ENCODE peak calls at places on chromosomes 12 and 14, in seven cellular contexts. One of them, this sample, is unnamed.

GRCh38 chr14:94027566-94028449 is 1.7 kb downstream of the OTUB2 start:
- DNase-seq in HCT116: no peak
- DNase-seq in IMR-90: no peak
- DNase-seq in H9: no peak
- DNase-seq in OCI-LY7: no peak
- DNase-seq in Karpas-422: no peak
- DNase-seq in PC-9: peak; percentile 83
- DNase-seq in this sample: peak; percentile 52

GRCh38 chr12:123363385-123363742 is 1.3 kb downstream of the SBNO1 start:
- DNase-seq in PC-9: no peak
- DNase-seq in IMR-90: peak; percentile 7
- DNase-seq in Karpas-422: peak; percentile 75
- DNase-seq in HCT116: no peak
- DNase-seq in H9: no peak
- DNase-seq in OCI-LY7: peak; percentile 49
- DNase-seq in this sample: no peak

GRCh38 chr14:24952851-24953666 is 96.9 kb downstream of the STXBP6 start:
- DNase-seq in PC-9: no peak
- DNase-seq in Karpas-422: no peak
- DNase-seq in H9: peak; percentile 64
- DNase-seq in HCT116: no peak
- DNase-seq in IMR-90: peak; percentile 26
- DNase-seq in OCI-LY7: no peak
- DNase-seq in this sample: no peak

GRCh38 chr14:83164591-83164990 is 1630.9 kb upstream of the SEL1L start:
- DNase-seq in Karpas-422: no peak
- DNase-seq in OCI-LY7: no peak
- DNase-seq in PC-9: no peak
- DNase-seq in HCT116: no peak
- DNase-seq in IMR-90: no peak
- DNase-seq in H9: no peak
- DNase-seq in this sample: no peak

GRCh38 chr12:49339464-49339861 is 2.5 kb upstream of the C1QL4 start:
- DNase-seq in OCI-LY7: no peak
- DNase-seq in IMR-90: no peak
- DNase-seq in H9: no peak
- DNase-seq in HCT116: no peak
- DNase-seq in Karpas-422: no peak
- DNase-seq in PC-9: no peak
- DNase-seq in this sample: no peak

GRCh38 chr14:31457665-31458659 is 656 bp upstream of the DTD2 start:
- DNase-seq in H9: no peak
- DNase-seq in OCI-LY7: no peak
- DNase-seq in PC-9: no peak
- DNase-seq in IMR-90: no peak
- DNase-seq in Karpas-422: no peak
- DNase-seq in HCT116: no peak
- DNase-seq in this sample: no peak

GRCh38 chr12:131048611-131048990 is 94.9 kb downstream of the ADGRD1 start:
- DNase-seq in IMR-90: no peak
- DNase-seq in PC-9: no peak
- DNase-seq in OCI-LY7: no peak
- DNase-seq in Karpas-422: no peak
- DNase-seq in H9: no peak
- DNase-seq in HCT116: no peak
- DNase-seq in this sample: no peak

GRCh38 chr12:49537709-49538601 is 875 bp upstream of the KCNH3 start:
- DNase-seq in IMR-90: no peak
- DNase-seq in H9: peak; percentile 64
- DNase-seq in Karpas-422: peak; percentile 52
- DNase-seq in PC-9: no peak
- DNase-seq in HCT116: no peak
- DNase-seq in OCI-LY7: peak; percentile 32
- DNase-seq in this sample: no peak

GRCh38 chr12:120474092-120474960 is 4.8 kb upstream of the SRSF9 start:
- DNase-seq in IMR-90: peak; percentile 80
- DNase-seq in PC-9: peak; percentile 98
- DNase-seq in Karpas-422: no peak
- DNase-seq in H9: peak; percentile 43
- DNase-seq in HCT116: peak; percentile 80
- DNase-seq in OCI-LY7: no peak
- DNase-seq in this sample: peak; percentile 97

GRCh38 chr12:67034110-67034879 is 234.9 kb upstream of the CAND1 start:
- DNase-seq in Karpas-422: no peak
- DNase-seq in H9: no peak
- DNase-seq in IMR-90: peak; percentile 2
- DNase-seq in HCT116: no peak
- DNase-seq in PC-9: peak; percentile 80
- DNase-seq in OCI-LY7: no peak
- DNase-seq in this sample: peak; percentile 81

GRCh38 chr12:20757-21156 is 45.8 kb upstream of the IQSEC3 start:
- DNase-seq in IMR-90: no peak
- DNase-seq in PC-9: no peak
- DNase-seq in Karpas-422: no peak
- DNase-seq in OCI-LY7: no peak
- DNase-seq in HCT116: no peak
- DNase-seq in H9: no peak
- DNase-seq in this sample: no peak

GRCh38 chr12:66693901-66694513 is 15.1 kb upstream of the GRIP1 start:
- DNase-seq in PC-9: no peak
- DNase-seq in OCI-LY7: peak; percentile 94
- DNase-seq in H9: no peak
- DNase-seq in HCT116: peak; percentile 52
- DNase-seq in IMR-90: peak; percentile 69
- DNase-seq in Karpas-422: peak; percentile 94
- DNase-seq in this sample: peak; percentile 49

DNA sequence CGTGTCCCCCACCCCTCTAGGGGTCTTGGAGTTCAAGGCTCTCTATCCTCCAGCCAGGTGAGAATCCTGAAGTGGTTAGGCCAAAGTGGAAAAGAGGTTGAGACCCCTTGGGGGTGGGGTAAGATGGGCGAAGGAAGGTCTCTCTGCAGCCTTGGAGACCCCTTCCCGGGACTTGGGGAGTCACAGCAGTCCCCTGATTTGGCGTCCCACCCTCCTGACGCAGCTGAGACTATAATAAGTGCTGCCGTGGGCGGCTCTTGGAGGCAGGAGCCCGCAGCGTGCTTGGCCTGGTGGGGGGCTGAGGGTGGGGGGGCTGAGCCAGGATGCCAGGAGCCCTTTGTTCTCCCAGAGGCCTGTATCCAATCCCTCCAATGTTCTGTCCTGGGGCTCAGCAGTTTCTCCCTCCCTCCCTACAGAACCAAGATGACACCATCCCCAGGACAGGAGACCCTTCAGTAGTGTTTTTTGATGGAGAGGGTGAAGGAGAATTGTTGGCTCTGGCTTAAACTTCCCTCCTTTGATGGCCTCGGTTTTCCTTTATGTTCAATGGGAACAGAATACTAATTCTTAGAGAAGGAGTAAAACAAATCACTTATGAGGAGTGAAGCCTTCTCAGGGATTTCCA is 1.5 kb upstream of the AGAP2 start:
- DNase-seq in HCT116: no peak
- DNase-seq in H9: no peak
- DNase-seq in Karpas-422: no peak
- DNase-seq in OCI-LY7: no peak
- DNase-seq in PC-9: no peak
- DNase-seq in IMR-90: no peak
- DNase-seq in this sample: no peak
- H4K20me1 ChIP-seq in HCT116: no peaks in the 10 kb centered on the region
- H4K20me1 ChIP-seq in H9: peaks cover 2% of the 10 kb centered on the region
- H4K20me1 ChIP-seq in Karpas-422: no peaks in the 10 kb centered on the region
- H4K20me1 ChIP-seq in OCI-LY7: no peaks in the 10 kb centered on the region
- H4K20me1 ChIP-seq in PC-9: no peaks in the 10 kb centered on the region
- H4K20me1 ChIP-seq in IMR-90: peaks cover 3% of the 10 kb centered on the region
- H4K20me1 ChIP-seq in this sample: no peaks in the 10 kb centered on the region

GRCh38 chr12:20127401-20127800 is 240.9 kb upstream of the PDE3A start:
- DNase-seq in Karpas-422: no peak
- DNase-seq in H9: no peak
- DNase-seq in OCI-LY7: no peak
- DNase-seq in HCT116: no peak
- DNase-seq in PC-9: no peak
- DNase-seq in IMR-90: no peak
- DNase-seq in this sample: no peak

GRCh38 chr12:20125259-20125919 is 242.9 kb upstream of the PDE3A start:
- DNase-seq in PC-9: no peak
- DNase-seq in IMR-90: no peak
- DNase-seq in HCT116: no peak
- DNase-seq in Karpas-422: no peak
- DNase-seq in H9: no peak
- DNase-seq in OCI-LY7: no peak
- DNase-seq in this sample: no peak

GRCh38 chr12:20123465-20123864 is 244.9 kb upstream of the PDE3A start:
- DNase-seq in Karpas-422: no peak
- DNase-seq in H9: no peak
- DNase-seq in PC-9: no peak
- DNase-seq in HCT116: no peak
- DNase-seq in IMR-90: no peak
- DNase-seq in OCI-LY7: no peak
- DNase-seq in this sample: no peak

GRCh38 chr12:20132818-20133217 is 235.5 kb upstream of the PDE3A start:
- DNase-seq in PC-9: no peak
- DNase-seq in Karpas-422: no peak
- DNase-seq in IMR-90: no peak
- DNase-seq in H9: no peak
- DNase-seq in OCI-LY7: no peak
- DNase-seq in HCT116: no peak
- DNase-seq in this sample: no peak

GRCh38 chr12:20128926-20129325 is 239.4 kb upstream of the PDE3A start:
- DNase-seq in HCT116: no peak
- DNase-seq in OCI-LY7: no peak
- DNase-seq in PC-9: no peak
- DNase-seq in Karpas-422: no peak
- DNase-seq in IMR-90: peak; percentile 26
- DNase-seq in H9: no peak
- DNase-seq in this sample: no peak
- H3K4me1 ChIP-seq in HCT116: no peaks in the 10 kb centered on the region
- H3K4me1 ChIP-seq in OCI-LY7: no peaks in the 10 kb centered on the region
- H3K4me1 ChIP-seq in PC-9: no peaks in the 10 kb centered on the region
- H3K4me1 ChIP-seq in Karpas-422: no peaks in the 10 kb centered on the region
- H3K4me1 ChIP-seq in IMR-90: peaks cover 2% of the 10 kb centered on the region
- H3K4me1 ChIP-seq in H9: no peaks in the 10 kb centered on the region
- H3K4me1 ChIP-seq in this sample: no peaks in the 10 kb centered on the region

GRCh38 chr12:92136021-92136735 is 9.5 kb downstream of the BTG1 start:
- DNase-seq in OCI-LY7: no peak
- DNase-seq in Karpas-422: no peak
- DNase-seq in HCT116: no peak
- DNase-seq in PC-9: no peak
- DNase-seq in IMR-90: no peak
- DNase-seq in H9: no peak
- DNase-seq in this sample: no peak

GRCh38 chr12:92138626-92139025 is 7.0 kb downstream of the BTG1 start:
- DNase-seq in IMR-90: no peak
- DNase-seq in PC-9: no peak
- DNase-seq in H9: no peak
- DNase-seq in OCI-LY7: no peak
- DNase-seq in Karpas-422: no peak
- DNase-seq in HCT116: no peak
- DNase-seq in this sample: no peak

GRCh38 chr12:92134638-92135274 is 10.9 kb downstream of the BTG1 start:
- DNase-seq in IMR-90: peak; percentile 84
- DNase-seq in H9: no peak
- DNase-seq in PC-9: no peak
- DNase-seq in OCI-LY7: no peak
- DNase-seq in Karpas-422: no peak
- DNase-seq in HCT116: no peak
- DNase-seq in this sample: peak; percentile 79

GRCh38 chr12:92138144-92138543 is 7.5 kb downstream of the BTG1 start:
- DNase-seq in HCT116: no peak
- DNase-seq in Karpas-422: no peak
- DNase-seq in OCI-LY7: no peak
- DNase-seq in IMR-90: no peak
- DNase-seq in PC-9: no peak
- DNase-seq in H9: no peak
- DNase-seq in this sample: peak; percentile 81

DNA sequence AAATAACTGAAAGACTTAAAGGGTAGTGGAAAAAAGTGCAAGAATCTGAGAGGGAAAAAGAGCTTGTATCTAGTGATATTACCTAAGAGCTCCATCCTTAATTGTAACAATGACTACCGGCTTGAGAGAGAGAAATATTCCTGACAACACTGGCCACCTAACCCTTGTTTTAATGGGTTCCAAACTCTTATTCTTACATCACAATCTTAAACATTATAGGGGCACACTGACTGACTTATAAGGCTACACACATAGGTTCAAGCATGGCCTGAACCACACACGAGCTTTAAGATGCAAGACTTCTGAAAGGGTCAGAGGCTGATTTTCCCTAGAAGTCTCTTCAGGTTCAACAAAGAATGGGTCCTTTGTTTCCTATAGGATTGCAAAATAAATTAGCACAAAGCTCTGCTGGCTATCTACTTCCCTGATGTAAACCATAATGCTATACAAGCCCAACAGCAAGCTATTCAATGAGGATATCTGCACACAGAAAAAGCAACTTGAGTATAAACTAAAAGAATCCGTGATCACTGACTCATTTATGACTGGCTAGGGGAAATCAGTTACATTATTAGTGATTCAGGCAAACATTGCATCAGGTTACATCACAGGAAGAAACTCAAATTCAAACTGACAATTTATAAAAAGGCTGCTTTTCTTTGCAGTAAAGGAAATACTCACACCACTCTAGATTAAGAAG is 8.6 kb downstream of the BTG1 start:
- DNase-seq in H9: no peak
- DNase-seq in OCI-LY7: peak; percentile 38
- DNase-seq in PC-9: peak; percentile 84
- DNase-seq in HCT116: peak; percentile 49
- DNase-seq in Karpas-422: no peak
- DNase-seq in IMR-90: peak; percentile 97
- DNase-seq in this sample: peak; percentile 87
- H4K20me1 ChIP-seq in H9: no peaks in the 10 kb centered on the region
- H4K20me1 ChIP-seq in OCI-LY7: peaks cover 87% of the 10 kb centered on the region
- H4K20me1 ChIP-seq in PC-9: peaks cover 13% of the 10 kb centered on the region
- H4K20me1 ChIP-seq in HCT116: no peaks in the 10 kb centered on the region
- H4K20me1 ChIP-seq in Karpas-422: peaks cover 76% of the 10 kb centered on the region
- H4K20me1 ChIP-seq in IMR-90: no peaks in the 10 kb centered on the region
- H4K20me1 ChIP-seq in this sample: no peaks in the 10 kb centered on the region

GRCh38 chr14:60252630-60253029 is 3.6 kb downstream of the PPM1A start:
- DNase-seq in H9: no peak
- DNase-seq in OCI-LY7: no peak
- DNase-seq in Karpas-422: no peak
- DNase-seq in IMR-90: no peak
- DNase-seq in PC-9: no peak
- DNase-seq in HCT116: no peak
- DNase-seq in this sample: no peak

GRCh38 chr14:60254176-60254575 is 5.2 kb downstream of the PPM1A start:
- DNase-seq in OCI-LY7: no peak
- DNase-seq in H9: no peak
- DNase-seq in HCT116: no peak
- DNase-seq in IMR-90: no peak
- DNase-seq in PC-9: no peak
- DNase-seq in Karpas-422: no peak
- DNase-seq in this sample: no peak

GRCh38 chr14:60250318-60251035 is 1.5 kb downstream of the PPM1A start:
- DNase-seq in PC-9: peak; percentile 42
- DNase-seq in HCT116: peak; percentile 6
- DNase-seq in OCI-LY7: peak; percentile 25
- DNase-seq in IMR-90: peak; percentile 9
- DNase-seq in H9: no peak
- DNase-seq in Karpas-422: peak; percentile 54
- DNase-seq in this sample: peak; percentile 53

GRCh38 chr14:60251877-60252276 is 2.9 kb downstream of the PPM1A start:
- DNase-seq in IMR-90: no peak
- DNase-seq in OCI-LY7: no peak
- DNase-seq in H9: no peak
- DNase-seq in Karpas-422: no peak
- DNase-seq in PC-9: no peak
- DNase-seq in HCT116: no peak
- DNase-seq in this sample: peak; percentile 5

GRCh38 chr14:60253649-60254048 is 4.6 kb downstream of the PPM1A start:
- DNase-seq in Karpas-422: no peak
- DNase-seq in HCT116: no peak
- DNase-seq in IMR-90: no peak
- DNase-seq in OCI-LY7: no peak
- DNase-seq in PC-9: no peak
- DNase-seq in H9: no peak
- DNase-seq in this sample: no peak
- H3K4me1 ChIP-seq in Karpas-422: peaks cover 37% of the 10 kb centered on the region
- H3K4me1 ChIP-seq in HCT116: peaks cover 13% of the 10 kb centered on the region
- H3K4me1 ChIP-seq in IMR-90: peaks cover 2% of the 10 kb centered on the region
- H3K4me1 ChIP-seq in OCI-LY7: peaks cover 36% of the 10 kb centered on the region
- H3K4me1 ChIP-seq in PC-9: peaks cover 24% of the 10 kb centered on the region
- H3K4me1 ChIP-seq in H9: peaks cover 2% of the 10 kb centered on the region
- H3K4me1 ChIP-seq in this sample: peaks cover 18% of the 10 kb centered on the region

This sample was measured in mammary epithelial cell.